ENCODE peak calls at places on chromosome 4, in seven cellular contexts. One of them, this sample, is unnamed.

GRCh38 chr4:38071801-38072567 is 111.8 kb downstream of the PTTG2 start:
- DNase-seq in AG04450: no peak
- DNase-seq in AG08395: no peak
- DNase-seq in effector CD4-positive, alpha-beta T cell: no peak
- DNase-seq in NCI-H510A treated with DMSO at 0.1 percent for 48 hours: no peak
- DNase-seq in naive thymus-derived CD8-positive, alpha-beta T cell: no peak
- DNase-seq in T-helper 1 cell: no peak
- DNase-seq in this sample: no peak

GRCh38 chr4:4990857-4991540 is 28.3 kb downstream of the CYTL1 start:
- DNase-seq in AG04450: no peak
- DNase-seq in AG08395: peak; percentile 98
- DNase-seq in effector CD4-positive, alpha-beta T cell: no peak
- DNase-seq in NCI-H510A treated with DMSO at 0.1 percent for 48 hours: no peak
- DNase-seq in naive thymus-derived CD8-positive, alpha-beta T cell: no peak
- DNase-seq in T-helper 1 cell: no peak
- DNase-seq in this sample: peak; percentile 92

GRCh38 chr4:8414377-8414776 is 26.1 kb downstream of the ACOX3 start:
- DNase-seq in AG04450: no peak
- DNase-seq in AG08395: no peak
- DNase-seq in effector CD4-positive, alpha-beta T cell: no peak
- DNase-seq in NCI-H510A treated with DMSO at 0.1 percent for 48 hours: no peak
- DNase-seq in naive thymus-derived CD8-positive, alpha-beta T cell: no peak
- DNase-seq in T-helper 1 cell: peak; percentile 11
- DNase-seq in this sample: no peak

GRCh38 chr4:155787113-155787710 is 28.4 kb downstream of the GUCY1B1 start:
- DNase-seq in AG04450: no peak
- DNase-seq in AG08395: peak; percentile 68
- DNase-seq in effector CD4-positive, alpha-beta T cell: no peak
- DNase-seq in NCI-H510A treated with DMSO at 0.1 percent for 48 hours: peak; percentile 63
- DNase-seq in naive thymus-derived CD8-positive, alpha-beta T cell: no peak
- DNase-seq in T-helper 1 cell: no peak
- DNase-seq in this sample: peak; percentile 44

GRCh38 chr4:139814285-139815015 is 148.8 kb downstream of the MGST2 start:
- DNase-seq in AG04450: no peak
- DNase-seq in AG08395: peak; percentile 43
- DNase-seq in effector CD4-positive, alpha-beta T cell: no peak
- DNase-seq in NCI-H510A treated with DMSO at 0.1 percent for 48 hours: no peak
- DNase-seq in naive thymus-derived CD8-positive, alpha-beta T cell: no peak
- DNase-seq in T-helper 1 cell: no peak
- DNase-seq in this sample: no peak

GRCh38 chr4:176432811-176433540 is 113.2 kb downstream of the SPCS3 start:
- DNase-seq in AG04450: no peak
- DNase-seq in AG08395: no peak
- DNase-seq in effector CD4-positive, alpha-beta T cell: no peak
- DNase-seq in NCI-H510A treated with DMSO at 0.1 percent for 48 hours: no peak
- DNase-seq in naive thymus-derived CD8-positive, alpha-beta T cell: no peak
- DNase-seq in T-helper 1 cell: no peak
- DNase-seq in this sample: no peak

GRCh38 chr4:8591626-8592365 is 769 bp upstream of the CPZ start:
- DNase-seq in AG04450: no peak
- DNase-seq in AG08395: no peak
- DNase-seq in effector CD4-positive, alpha-beta T cell: no peak
- DNase-seq in NCI-H510A treated with DMSO at 0.1 percent for 48 hours: no peak
- DNase-seq in naive thymus-derived CD8-positive, alpha-beta T cell: no peak
- DNase-seq in T-helper 1 cell: no peak
- DNase-seq in this sample: no peak

GRCh38 chr4:7857238-7857701 is 82.4 kb downstream of the AFAP1 start:
- DNase-seq in AG04450: peak; percentile 95
- DNase-seq in AG08395: peak; percentile 81
- DNase-seq in effector CD4-positive, alpha-beta T cell: no peak
- DNase-seq in NCI-H510A treated with DMSO at 0.1 percent for 48 hours: no peak
- DNase-seq in naive thymus-derived CD8-positive, alpha-beta T cell: no peak
- DNase-seq in T-helper 1 cell: no peak
- DNase-seq in this sample: peak; percentile 53

GRCh38 chr4:25797136-25797535 is 65.7 kb downstream of the SEL1L3 start:
- DNase-seq in AG04450: no peak
- DNase-seq in AG08395: no peak
- DNase-seq in effector CD4-positive, alpha-beta T cell: no peak
- DNase-seq in NCI-H510A treated with DMSO at 0.1 percent for 48 hours: no peak
- DNase-seq in naive thymus-derived CD8-positive, alpha-beta T cell: no peak
- DNase-seq in T-helper 1 cell: no peak
- DNase-seq in this sample: no peak

GRCh38 chr4:63620271-63620670 is 789.0 kb downstream of the TECRL start:
- DNase-seq in AG04450: no peak
- DNase-seq in AG08395: no peak
- DNase-seq in effector CD4-positive, alpha-beta T cell: no peak
- DNase-seq in NCI-H510A treated with DMSO at 0.1 percent for 48 hours: peak; percentile 75
- DNase-seq in naive thymus-derived CD8-positive, alpha-beta T cell: no peak
- DNase-seq in T-helper 1 cell: no peak
- DNase-seq in this sample: no peak

GRCh38 chr4:137794779-137795178 is 262.5 kb upstream of the PCDH18 start:
- DNase-seq in AG04450: no peak
- DNase-seq in AG08395: peak; percentile 4
- DNase-seq in effector CD4-positive, alpha-beta T cell: no peak
- DNase-seq in NCI-H510A treated with DMSO at 0.1 percent for 48 hours: no peak
- DNase-seq in naive thymus-derived CD8-positive, alpha-beta T cell: no peak
- DNase-seq in T-helper 1 cell: no peak
- DNase-seq in this sample: no peak

GRCh38 chr4:15303052-15303641 is 124.7 kb upstream of the C1QTNF7 start:
- DNase-seq in AG04450: peak; percentile 33
- DNase-seq in AG08395: peak; percentile 85
- DNase-seq in effector CD4-positive, alpha-beta T cell: no peak
- DNase-seq in NCI-H510A treated with DMSO at 0.1 percent for 48 hours: peak; percentile 67
- DNase-seq in naive thymus-derived CD8-positive, alpha-beta T cell: no peak
- DNase-seq in T-helper 1 cell: no peak
- DNase-seq in this sample: no peak

GRCh38 chr4:143399113-143399949 is 62.7 kb downstream of the GAB1 start:
- DNase-seq in AG04450: no peak
- DNase-seq in AG08395: no peak
- DNase-seq in effector CD4-positive, alpha-beta T cell: no peak
- DNase-seq in NCI-H510A treated with DMSO at 0.1 percent for 48 hours: peak; percentile 16
- DNase-seq in naive thymus-derived CD8-positive, alpha-beta T cell: no peak
- DNase-seq in T-helper 1 cell: no peak
- DNase-seq in this sample: no peak

GRCh38 chr4:88276952-88277710 is 7.2 kb downstream of the PPM1K start:
- DNase-seq in AG04450: no peak
- DNase-seq in AG08395: no peak
- DNase-seq in effector CD4-positive, alpha-beta T cell: no peak
- DNase-seq in NCI-H510A treated with DMSO at 0.1 percent for 48 hours: no peak
- DNase-seq in naive thymus-derived CD8-positive, alpha-beta T cell: no peak
- DNase-seq in T-helper 1 cell: no peak
- DNase-seq in this sample: no peak

GRCh38 chr4:47368211-47368610 is 95.3 kb downstream of the COMMD8 start:
- DNase-seq in AG04450: no peak
- DNase-seq in AG08395: no peak
- DNase-seq in effector CD4-positive, alpha-beta T cell: no peak
- DNase-seq in NCI-H510A treated with DMSO at 0.1 percent for 48 hours: no peak
- DNase-seq in naive thymus-derived CD8-positive, alpha-beta T cell: no peak
- DNase-seq in T-helper 1 cell: no peak
- DNase-seq in this sample: no peak

GRCh38 chr4:152278505-152279301 is 257.2 kb downstream of the FBXW7 start:
- DNase-seq in AG04450: no peak
- DNase-seq in AG08395: no peak
- DNase-seq in effector CD4-positive, alpha-beta T cell: no peak
- DNase-seq in NCI-H510A treated with DMSO at 0.1 percent for 48 hours: peak; percentile 88
- DNase-seq in naive thymus-derived CD8-positive, alpha-beta T cell: no peak
- DNase-seq in T-helper 1 cell: no peak
- DNase-seq in this sample: no peak

GRCh38 chr4:102344520-102344954 is 745 bp downstream of the SLC39A8 start:
- DNase-seq in AG04450: no peak
- DNase-seq in AG08395: peak; percentile 37
- DNase-seq in effector CD4-positive, alpha-beta T cell: peak; percentile 60
- DNase-seq in NCI-H510A treated with DMSO at 0.1 percent for 48 hours: no peak
- DNase-seq in naive thymus-derived CD8-positive, alpha-beta T cell: peak; percentile 69
- DNase-seq in T-helper 1 cell: no peak
- DNase-seq in this sample: peak; percentile 11

This sample was measured in stromal cell of bone marrow.